ENCODE peak calls at places on chromosomes 16 and 17, in nine cellular contexts. U is mammary epithelial cell; R is CD8-positive, alpha-beta T cell; A is colonic mucosa; Y is Peyer's patch; T is brain microvascular endothelial cell; V is neural progenitor cell; H is lower leg skin; F is HFFc6. G is an unnamed sample.

GRCh38 chr16:85553436-85554113 is 59.5 kb upstream of the GSE1 start:
- DNase-seq in Y (peak), T (no peak), F (no peak), R (peak), V (no peak), A (peak), U (peak), H (no peak), G (peak)

GRCh38 chr17:75459590-75460267 is 3.3 kb downstream of the TMEM94 start:
- DNase-seq in A (peak), H (no peak), T (no peak), Y (no peak), V (no peak), R (no peak), U (no peak), F (no peak), G (no peak)

GRCh38 chr17:8629371-8630226 is 926 bp downstream of the MYH10 start:
- DNase-seq in T (no peak), H (peak), V (peak), U (peak), R (no peak), Y (no peak), F (no peak), A (peak), G (peak)

GRCh38 chr17:63151981-63152523 is 186.0 kb downstream of the TANC2 start:
- DNase-seq in Y (no peak), T (no peak), H (no peak), F (peak), R (no peak), V (peak), U (no peak), A (no peak), G (no peak)

GRCh38 chr17:78794399-78794798 is 12.3 kb upstream of the CYTH1 start:
- DNase-seq in H (no peak), Y (no peak), T (no peak), U (no peak), R (no peak), V (no peak), F (no peak), A (no peak), G (no peak)

GRCh38 chr16:71230122-71230845 is at the start of gene HYDIN:
- DNase-seq in Y (peak), T (peak), A (peak), H (no peak), F (no peak), U (peak), V (peak), R (no peak), G (peak)

GRCh38 chr16:78551487-78552085 is 452.1 kb downstream of the WWOX start:
- DNase-seq in F (no peak), R (no peak), T (no peak), V (peak), Y (no peak), A (no peak), H (no peak), U (no peak), G (no peak)

GRCh38 chr16:1456951-1457350 is 12.6 kb upstream of the CCDC154 start:
- DNase-seq in T (no peak), H (no peak), R (no peak), A (no peak), U (no peak), F (no peak), Y (no peak), V (no peak), G (no peak)

GRCh38 chr17:8128125-8128784 is 4.3 kb upstream of the HES7 start:
- DNase-seq in A (no peak), F (no peak), T (no peak), U (no peak), Y (no peak), H (no peak), V (no peak), R (no peak), G (no peak)

GRCh38 chr16:11010576-11011221 is 66.3 kb downstream of the CLEC16A start:
- DNase-seq in Y (peak), U (no peak), H (no peak), A (no peak), F (no peak), T (no peak), R (no peak), V (no peak), G (no peak)

GRCh38 chr17:28828294-28829040 is 14.1 kb downstream of the FAM222B start:
- DNase-seq in H (no peak), R (no peak), Y (peak), A (no peak), V (no peak), F (peak), U (no peak), T (peak), G (no peak)

GRCh38 chr17:30170415-30170987 is 53.9 kb downstream of the NSRP1 start:
- DNase-seq in T (no peak), F (no peak), Y (no peak), U (peak), A (no peak), H (no peak), V (no peak), R (no peak), G (no peak)

GRCh38 chr16:698911-699671 is 6.5 kb downstream of the FBXL16 start:
- DNase-seq in H (no peak), F (no peak), U (no peak), R (no peak), A (no peak), T (no peak), Y (no peak), V (no peak), G (no peak)

GRCh38 chr17:36869856-36870617 is 67.2 kb upstream of the LHX1 start:
- DNase-seq in V (no peak), A (no peak), R (no peak), H (no peak), Y (no peak), T (peak), F (no peak), U (peak), G (no peak)

GRCh38 chr17:29560306-29560705 is 6.5 kb downstream of the ABHD15 start:
- DNase-seq in T (no peak), V (no peak), H (no peak), A (no peak), R (no peak), U (no peak), F (no peak), Y (peak), G (no peak)

GRCh38 chr17:5758651-5759050 is 174.3 kb upstream of the NLRP1 start:
- DNase-seq in R (no peak), A (peak), H (peak), T (peak), V (peak), U (peak), Y (peak), F (peak), G (peak)

GRCh38 chr17:78818932-78819331 is 21.7 kb downstream of the USP36 start:
- DNase-seq in Y (peak), F (no peak), A (no peak), T (no peak), U (no peak), V (no peak), H (no peak), R (peak), G (no peak)

GRCh38 chr16:57126412-57126811 is 34.0 kb downstream of the CPNE2 start:
- DNase-seq in F (no peak), R (no peak), A (no peak), V (no peak), T (no peak), Y (no peak), H (no peak), U (no peak), G (no peak)

GRCh38 chr16:80717611-80718010 is 86.8 kb downstream of the CDYL2 start:
- DNase-seq in T (no peak), V (no peak), R (no peak), H (no peak), F (no peak), Y (no peak), U (no peak), A (no peak), G (no peak)

GRCh38 chr17:15513859-15514446 is 46.5 kb upstream of the CDRT4 start:
- DNase-seq in R (no peak), F (no peak), V (no peak), T (peak), A (no peak), H (no peak), U (no peak), Y (no peak), G (no peak)

GRCh38 chr16:27786221-27786848 is 236.4 kb downstream of the KATNIP start:
- DNase-seq in T (no peak), H (no peak), V (no peak), F (no peak), A (no peak), Y (no peak), R (no peak), U (no peak), G (no peak)

GRCh38 chr17:65455972-65456343 is 105.5 kb downstream of the AXIN2 start:
- DNase-seq in A (peak), Y (no peak), F (no peak), R (no peak), H (no peak), U (no peak), T (no peak), V (peak), G (no peak)

GRCh38 chr16:14106457-14106856 is 35.3 kb downstream of the MRTFB start:
- DNase-seq in R (no peak), F (no peak), T (no peak), H (no peak), Y (no peak), A (no peak), V (no peak), U (no peak), G (no peak)

GRCh38 chr16:60304725-60305124 is 1570.6 kb upstream of the GOT2 start:
- DNase-seq in F (no peak), R (no peak), A (no peak), U (no peak), Y (no peak), T (no peak), H (no peak), V (no peak), G (no peak)

GRCh38 chr16:88713054-88713453 is 6.8 kb downstream of the CTU2 start:
- DNase-seq in A (no peak), V (no peak), F (no peak), H (no peak), T (no peak), U (no peak), Y (no peak), R (no peak), G (no peak)

GRCh38 chr17:50380369-50381259 is 7.6 kb downstream of the EME1 start:
- DNase-seq in F (no peak), U (no peak), V (no peak), T (no peak), Y (no peak), H (no peak), A (no peak), R (no peak), G (no peak)

GRCh38 chr16:84047626-84048025 is 5.0 kb upstream of the SLC38A8 start:
- DNase-seq in V (no peak), H (no peak), A (no peak), F (no peak), U (no peak), R (no peak), Y (no peak), T (no peak), G (no peak)

GRCh38 chr17:8707591-8708453 is 36.8 kb downstream of the CCDC42 start:
- DNase-seq in H (peak), T (no peak), V (no peak), U (no peak), A (no peak), F (no peak), R (no peak), Y (no peak), G (no peak)

GRCh38 chr16:55091213-55091870 is 160.7 kb downstream of the IRX5 start:
- DNase-seq in R (no peak), A (no peak), U (no peak), F (no peak), H (no peak), Y (no peak), V (no peak), T (no peak), G (no peak)

GRCh38 chr17:77386502-77387192 is 245.9 kb downstream of the SEC14L1 start:
- DNase-seq in R (no peak), T (no peak), F (no peak), A (no peak), Y (no peak), V (no peak), U (no peak), H (no peak), G (no peak)

GRCh38 chr16:75241955-75242354 is 9.5 kb downstream of the BCAR1 start:
- DNase-seq in H (no peak), U (no peak), A (no peak), Y (no peak), T (no peak), V (no peak), R (no peak), F (no peak), G (no peak)

GRCh38 chr17:15351925-15352324 is 10.5 kb upstream of the TEKT3 start:
- DNase-seq in U (peak), Y (peak), R (no peak), H (no peak), F (peak), T (peak), A (peak), V (no peak), G (no peak)

GRCh38 chr17:45965741-45966140 is 33.3 kb upstream of the STH start:
- DNase-seq in A (no peak), V (no peak), F (no peak), U (no peak), Y (no peak), R (no peak), T (no peak), H (no peak), G (no peak)

GRCh38 chr17:64741038-64741641 is 79.0 kb upstream of the SMURF2 start:
- DNase-seq in V (no peak), F (peak), T (no peak), R (no peak), Y (no peak), U (peak), A (no peak), H (peak), G (no peak)

GRCh38 chr17:29133146-29133713 is 47.0 kb downstream of the MYO18A start:
- DNase-seq in U (no peak), R (no peak), H (no peak), T (peak), F (peak), V (no peak), A (no peak), Y (no peak), G (no peak)

DNA sequence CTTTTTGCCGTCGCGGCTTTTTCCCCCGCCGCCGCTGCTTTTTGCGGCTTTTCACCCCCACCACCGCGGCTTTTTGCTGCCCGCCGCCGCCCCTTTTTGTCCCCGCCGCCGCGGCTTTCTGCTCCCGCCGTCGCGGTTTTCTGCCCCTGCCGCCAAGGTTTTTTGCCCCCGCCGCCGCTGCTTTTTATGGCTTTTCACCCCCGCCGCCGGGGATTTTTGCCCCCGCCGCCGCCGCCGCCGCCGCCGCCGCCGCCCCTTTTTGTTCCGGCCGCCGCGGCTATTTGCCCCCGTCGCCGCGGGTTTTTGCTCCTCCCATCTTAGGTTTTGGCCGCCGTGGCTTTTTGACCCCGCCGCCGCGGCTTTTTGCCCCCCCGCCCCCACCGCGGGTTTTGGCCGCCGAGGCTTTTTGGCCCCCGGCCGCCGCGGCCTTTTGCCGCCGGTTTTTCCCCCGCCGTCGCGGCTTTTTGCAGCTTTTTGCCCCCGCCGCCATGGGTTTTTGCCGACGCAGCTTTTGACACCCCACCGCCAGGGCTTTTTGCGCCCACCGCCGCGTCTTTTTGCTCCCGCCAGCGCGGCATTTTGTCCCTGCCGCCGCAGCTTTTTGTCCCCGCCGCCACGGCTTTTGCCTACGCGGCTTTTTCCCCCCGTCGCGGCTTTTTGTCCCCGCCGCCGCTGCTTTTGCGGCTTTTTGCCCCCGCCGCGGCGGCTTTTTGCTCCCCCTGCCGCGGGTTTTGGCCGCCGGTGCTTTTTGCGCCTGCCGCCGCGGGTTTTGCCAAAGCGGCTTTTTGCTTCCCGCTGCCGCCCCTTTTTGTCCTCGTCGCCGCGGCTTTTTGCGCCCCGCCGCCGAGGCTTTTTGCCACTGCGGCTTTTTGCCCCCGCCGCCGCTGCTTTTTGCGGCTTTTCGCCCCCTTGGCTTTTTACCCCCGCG is 519.4 kb upstream of the WSB1 start:
- DNase-seq in F (no peak), A (no peak), U (no peak), T (no peak), R (no peak), V (no peak), H (no peak), Y (no peak), G (no peak)
- TF ChIP-seq CTCF in F (no peak), A (no peak), U (no peak), T (no peak), R (no peak), V (no peak), H (no peak), Y (no peak), G (no peak)

DNA sequence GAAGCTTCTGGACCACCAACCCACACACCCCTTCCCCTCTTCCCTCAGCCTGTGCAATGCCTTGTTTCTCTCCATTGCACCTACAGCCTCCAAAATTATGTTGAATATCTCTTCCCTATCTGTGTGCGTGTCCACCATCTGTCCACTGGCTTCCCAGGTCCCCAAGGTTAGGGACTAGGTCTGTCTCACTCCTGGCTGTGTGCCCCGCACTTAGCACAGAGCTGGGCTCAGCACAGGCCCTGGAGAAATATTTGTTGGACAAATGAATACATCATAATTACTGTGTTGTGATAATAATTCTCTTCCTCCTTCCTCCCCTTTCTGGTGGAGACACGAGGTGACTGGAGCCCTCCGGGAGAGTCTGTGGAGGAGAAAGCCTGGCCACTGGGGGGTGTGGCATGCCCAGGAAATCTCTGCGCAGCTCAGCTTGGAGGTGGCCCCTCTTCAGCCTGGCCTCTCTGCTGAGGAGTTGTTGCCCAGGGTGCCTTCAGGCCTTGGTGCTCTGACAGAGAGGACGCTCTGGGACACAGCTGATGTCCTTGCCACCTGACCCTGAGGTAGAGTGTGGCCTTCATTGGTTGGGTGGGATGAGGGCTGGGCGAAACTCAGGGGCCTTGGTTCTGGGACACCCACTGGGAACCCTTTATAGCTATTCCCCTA is 3.3 kb upstream of the BRD7 start:
- DNase-seq in U (no peak), Y (no peak), F (no peak), T (no peak), R (no peak), A (no peak), V (peak), H (no peak), G (peak)
- TF ChIP-seq CTCF in U (no peak), Y (no peak), F (peak), T (peak), R (no peak), A (no peak), V (peak), H (no peak), G (peak)

DNA sequence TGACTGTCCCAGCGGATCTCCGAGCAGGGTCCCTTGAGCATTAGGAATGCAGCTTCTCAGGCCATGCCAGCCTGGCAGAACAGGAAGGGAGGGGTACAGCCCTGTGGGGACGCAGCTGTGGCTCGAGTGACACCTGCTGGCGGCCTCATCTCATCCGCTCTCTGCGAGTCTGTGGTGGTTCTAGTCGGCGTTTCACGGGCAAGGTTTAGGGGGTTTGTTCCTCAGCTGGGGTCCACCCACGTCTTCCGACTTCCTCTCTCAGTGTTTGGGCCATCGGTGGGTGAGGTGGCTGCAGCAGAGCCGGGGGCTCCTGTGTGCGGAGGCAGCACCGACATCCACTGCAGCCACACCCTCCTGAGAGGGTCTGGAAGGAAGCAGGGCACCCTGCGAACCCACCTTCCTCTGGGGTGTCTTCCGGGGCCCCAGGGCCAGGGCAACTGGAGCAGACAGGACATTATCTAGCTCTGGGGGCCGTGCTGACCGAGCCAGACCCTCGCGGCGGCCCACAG is 33.3 kb downstream of the JPH3 start:
- DNase-seq in H (peak), F (peak), T (peak), U (peak), A (peak), R (peak), Y (peak), V (peak), G (peak)
- TF ChIP-seq CTCF in H (no peak), F (peak), T (peak), U (peak), A (peak), R (peak), Y (peak), V (peak), G (peak)

DNA sequence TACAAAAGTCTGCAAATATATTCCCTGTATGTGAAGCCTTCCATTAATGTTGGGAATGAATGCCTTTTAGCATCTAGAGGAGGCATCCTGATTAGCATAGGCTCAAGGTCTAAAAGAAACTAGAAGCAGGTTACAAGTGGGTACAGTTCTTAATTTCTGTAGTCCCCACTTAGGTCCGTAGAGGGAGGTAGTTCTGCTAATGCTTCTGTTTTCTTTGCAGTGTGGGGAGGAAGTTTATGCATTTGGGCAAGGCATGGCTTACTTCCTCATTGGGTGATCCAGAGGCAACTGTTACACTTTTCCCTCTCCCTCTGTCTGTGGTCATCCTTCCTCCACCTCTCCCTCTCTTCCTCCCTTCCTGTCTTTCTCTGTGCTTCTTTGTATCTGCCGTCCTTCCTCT is 108.4 kb upstream of the ZKSCAN2 start:
- DNase-seq in F (no peak), A (no peak), U (no peak), Y (no peak), T (no peak), R (no peak), H (no peak), V (no peak), G (no peak)
- TF ChIP-seq CTCF in F (no peak), A (no peak), U (no peak), Y (no peak), T (no peak), R (no peak), H (no peak), V (peak), G (no peak)

GRCh38 chr17:73325527-73325842 is 13.7 kb upstream of the CDC42EP4 start:
- DNase-seq in T (peak), H (no peak), V (no peak), F (peak), Y (no peak), R (no peak), A (no peak), U (no peak), G (no peak)
- TF ChIP-seq CTCF in T (peak), H (no peak), V (no peak), F (no peak), Y (no peak), R (no peak), A (no peak), U (no peak), G (no peak)

DNA sequence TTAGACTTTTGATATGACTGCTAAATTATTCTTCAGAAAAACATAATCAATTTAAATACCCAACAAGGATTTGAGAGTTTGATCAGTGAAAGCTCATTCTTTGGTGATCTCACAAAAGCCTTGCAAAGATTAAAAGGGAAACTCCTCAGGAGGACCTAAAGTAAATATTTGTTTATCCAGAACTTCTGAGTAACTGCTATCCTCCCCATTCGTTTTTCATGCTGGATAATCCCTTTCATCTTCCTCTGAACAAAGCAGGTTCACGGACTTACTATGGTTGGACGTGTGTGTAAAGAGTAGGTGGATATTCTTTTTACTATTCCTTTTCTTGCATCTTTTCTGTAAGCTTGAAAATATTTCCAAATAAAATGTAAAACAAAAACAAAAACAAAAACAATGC is 124.7 kb downstream of the CPPED1 start:
- DNase-seq in F (no peak), R (no peak), Y (no peak), T (no peak), H (no peak), V (no peak), U (no peak), A (no peak), G (no peak)
- TF ChIP-seq CTCF in F (no peak), R (no peak), Y (no peak), T (no peak), H (no peak), V (no peak), U (no peak), A (no peak), G (no peak)

G was measured in BE2C.